ENCODE peak calls at places on chromosomes 1 and 21, in five cellular contexts. B is upper lobe of right lung, C is transverse colon, R is tibial nerve, O is aorta. Z is an unnamed sample.

GRCh38 chr1:233244183-233244582 is 51.3 kb downstream of the PCNX2 start:
- DNase-seq in B (no peak), C (peak; percentile 58), R (no peak), O (no peak), Z (no peak)

GRCh38 chr1:110302836-110303235 is 36.3 kb upstream of the RBM15 start:
- DNase-seq in B (no peak), C (no peak), R (no peak), O (no peak), Z (no peak)

GRCh38 chr21:44742418-44743153 is 31.2 kb upstream of the TSPEAR start:
- DNase-seq in B (no peak), C (no peak), R (no peak), O (no peak), Z (no peak)

GRCh38 chr21:45698493-45698947 is 55.0 kb downstream of the PCBP3 start:
- DNase-seq in B (no peak), C (peak; percentile 36), R (peak; percentile 68), O (peak; percentile 87), Z (peak; percentile 76)

GRCh38 chr1:17282836-17283235 is 25.2 kb upstream of the PADI4 start:
- DNase-seq in B (no peak), C (no peak), R (no peak), O (no peak), Z (no peak)

GRCh38 chr1:209576798-209577197 is 6.7 kb upstream of the CAMK1G start:
- DNase-seq in B (peak; percentile 80), C (peak; percentile 83), R (peak; percentile 87), O (peak; percentile 91), Z (no peak)

GRCh38 chr1:154478639-154479038 is 23.4 kb upstream of the TDRD10 start:
- DNase-seq in B (no peak), C (peak; percentile 40), R (no peak), O (no peak), Z (no peak)

GRCh38 chr1:90716552-90717355 is at the start of gene BARHL2:
- DNase-seq in B (no peak), C (no peak), R (no peak), O (no peak), Z (no peak)

GRCh38 chr1:235083589-235084323 is 44.9 kb downstream of the TOMM20 start:
- DNase-seq in B (peak; percentile 89), C (peak; percentile 87), R (peak; percentile 76), O (peak; percentile 91), Z (no peak)

GRCh38 chr1:41898191-41898713 is 20.5 kb downstream of the HIVEP3 start:
- DNase-seq in B (no peak), C (peak; percentile 45), R (no peak), O (no peak), Z (no peak)

GRCh38 chr1:231800071-231800470 is 173.5 kb downstream of the DISC1 start:
- DNase-seq in B (no peak), C (no peak), R (no peak), O (no peak), Z (no peak)

GRCh38 chr21:45120975-45121374 is 46.6 kb downstream of the ADARB1 start:
- DNase-seq in B (no peak), C (no peak), R (no peak), O (no peak), Z (no peak)

GRCh38 chr1:43312638-43313515 is 12.1 kb downstream of the TIE1 start:
- DNase-seq in B (peak; percentile 64), C (no peak), R (no peak), O (peak; percentile 50), Z (no peak)

GRCh38 chr1:230103341-230104173 is 36.5 kb downstream of the GALNT2 start:
- DNase-seq in B (no peak), C (no peak), R (no peak), O (no peak), Z (no peak)

GRCh38 chr1:2106681-2107405 is 56.6 kb downstream of the PRKCZ start:
- DNase-seq in B (peak; percentile 62), C (no peak), R (no peak), O (peak; percentile 75), Z (peak; percentile 57)

GRCh38 chr21:29342394-29342957 is 43.8 kb downstream of the BACH1 start:
- DNase-seq in B (no peak), C (peak; percentile 24), R (peak; percentile 15), O (peak; percentile 85), Z (peak; percentile 86)

GRCh38 chr21:29258626-29259335 is 39.9 kb upstream of the BACH1 start:
- DNase-seq in B (no peak), C (no peak), R (no peak), O (no peak), Z (peak; percentile 87)

GRCh38 chr1:199394856-199395255 is 632.7 kb upstream of the NR5A2 start:
- DNase-seq in B (no peak), C (no peak), R (no peak), O (no peak), Z (no peak)

GRCh38 chr1:177650947-177651346 is 318.9 kb downstream of the SEC16B start:
- DNase-seq in B (no peak), C (no peak), R (no peak), O (no peak), Z (no peak)

GRCh38 chr1:6358757-6359567 is 34.6 kb downstream of the ACOT7 start:
- DNase-seq in B (no peak), C (peak; percentile 42), R (no peak), O (no peak), Z (no peak)

GRCh38 chr1:218371927-218372672 is 27.0 kb downstream of the TGFB2 start:
- DNase-seq in B (no peak), C (no peak), R (peak; percentile 48), O (no peak), Z (no peak)

GRCh38 chr1:230760360-230760827 is 13.2 kb downstream of the CAPN9 start:
- DNase-seq in B (no peak), C (peak; percentile 28), R (no peak), O (no peak), Z (no peak)

GRCh38 chr1:48205547-48205946 is 17.0 kb upstream of the SLC5A9 start:
- DNase-seq in B (no peak), C (no peak), R (no peak), O (no peak), Z (no peak)

GRCh38 chr1:68175621-68176398 is 56.5 kb downstream of the WLS start:
- DNase-seq in B (no peak), C (no peak), R (no peak), O (no peak), Z (no peak)

GRCh38 chr1:68168545-68169065 is 63.7 kb downstream of the WLS start:
- DNase-seq in B (no peak), C (no peak), R (no peak), O (no peak), Z (no peak)

GRCh38 chr1:68174173-68175113 is 57.9 kb downstream of the WLS start:
- DNase-seq in B (peak; percentile 60), C (peak; percentile 61), R (peak; percentile 88), O (peak; percentile 76), Z (peak; percentile 80)

GRCh38 chr1:68178821-68179490 is 53.4 kb downstream of the WLS start:
- DNase-seq in B (no peak), C (no peak), R (no peak), O (no peak), Z (no peak)

GRCh38 chr1:68173283-68174172 is 58.8 kb downstream of the WLS start:
- DNase-seq in B (no peak), C (no peak), R (no peak), O (no peak), Z (no peak)
- H3K4me1 ChIP-seq in B (peaks cover 35% of the 10 kb centered on the region), C (peaks cover 57% of the 10 kb centered on the region), R (peaks cover 52% of the 10 kb centered on the region), O (peaks cover 2% of the 10 kb centered on the region), Z (peaks cover 32% of the 10 kb centered on the region)

GRCh38 chr1:190104959-190105358 is 372.7 kb downstream of the BRINP3 start:
- DNase-seq in B (no peak), C (no peak), R (no peak), O (no peak), Z (no peak)
- H3K27me3 ChIP-seq in B (no peaks in the 10 kb centered on the region), C (no peaks in the 10 kb centered on the region), R (no peaks in the 10 kb centered on the region), O (no peaks in the 10 kb centered on the region), Z (peaks cover 6% of the 10 kb centered on the region)

GRCh38 chr1:119141020-119141424 is 569 bp upstream of the WARS2 start:
- DNase-seq in B (peak; percentile 67), C (peak; percentile 31), R (peak; percentile 10), O (peak; percentile 77), Z (no peak)
- H3K4me3 ChIP-seq in B (peak overlapping the region; percentile 70), C (peak overlapping the region; percentile 56), R (peak overlapping the region; percentile 65), O (peak overlapping the region; percentile 16), Z (peak overlapping the region; percentile 51)

GRCh38 chr1:25566730-25567341 is 23.4 kb downstream of the LDLRAP1 start:
- DNase-seq in B (no peak), C (no peak), R (peak; percentile 41), O (no peak), Z (peak; percentile 54)
- H3K4me1 ChIP-seq in B (peaks cover 16% of the 10 kb centered on the region), C (peaks cover 23% of the 10 kb centered on the region), R (peaks cover 73% of the 10 kb centered on the region), O (no peaks in the 10 kb centered on the region), Z (peaks cover 57% of the 10 kb centered on the region)